ENCODE peak calls at places on chromosomes 13 and 19, in seven cellular contexts. M, A, P, F, U, T and G are unnamed samples.

GRCh38 chr13:97432232-97432916 is 1.6 kb upstream of the RAP2A start:
- DNase-seq in F (no peak), A (no peak), M (no peak), U (no peak), T (no peak), P (no peak), G (no peak)

GRCh38 chr13:46211521-46212351 is at the start of gene LRRC63:
- DNase-seq in F (peak; percentile 76), T (peak; percentile 89), P (peak; percentile 78), U (peak; percentile 87), A (peak; percentile 13), M (no peak), G (no peak)

GRCh38 chr19:54179921-54180452 is 7.0 kb upstream of the TMC4 start:
- DNase-seq in P (no peak), A (peak; percentile 88), T (no peak), F (no peak), U (peak; percentile 95), M (no peak), G (no peak)

GRCh38 chr13:74920945-74921725 is 560.8 kb downstream of the TBC1D4 start:
- DNase-seq in U (no peak), A (peak; percentile 34), M (no peak), P (no peak), F (no peak), T (no peak), G (no peak)

GRCh38 chr13:78160793-78161192 is 242.2 kb upstream of the EDNRB start:
- DNase-seq in P (no peak), M (peak; percentile 14), U (no peak), A (peak; percentile 70), F (no peak), T (no peak), G (no peak)

GRCh38 chr19:11264452-11265176 is 2.3 kb upstream of the DOCK6 start:
- DNase-seq in A (no peak), T (no peak), M (no peak), F (no peak), P (no peak), U (no peak), G (no peak)

GRCh38 chr19:7488736-7489353 is at the start of gene PEX11G:
- DNase-seq in T (peak; percentile 93), U (peak; percentile 98), F (peak; percentile 88), M (peak; percentile 64), P (peak; percentile 94), A (peak; percentile 90), G (no peak)

GRCh38 chr13:110211735-110212134 is 95.2 kb downstream of the COL4A1 start:
- DNase-seq in U (no peak), P (no peak), T (no peak), F (no peak), M (no peak), A (no peak), G (no peak)

GRCh38 chr19:30070198-30070969 is 128.3 kb downstream of the URI1 start:
- DNase-seq in M (no peak), T (no peak), U (peak; percentile 95), P (peak; percentile 62), A (no peak), F (no peak), G (no peak)

GRCh38 chr13:26557393-26558073 is at the start of gene WASF3:
- DNase-seq in T (peak; percentile 50), U (peak; percentile 99), F (peak; percentile 92), M (peak; percentile 90), P (peak; percentile 96), A (peak; percentile 95), G (no peak)

GRCh38 chr19:45528149-45528743 is 21.0 kb downstream of the VASP start:
- DNase-seq in T (no peak), F (no peak), A (no peak), P (no peak), M (no peak), U (peak; percentile 73), G (no peak)

GRCh38 chr13:49560270-49561063 is 24.9 kb downstream of the RCBTB1 start:
- DNase-seq in M (no peak), F (no peak), T (no peak), A (peak; percentile 85), U (peak; percentile 11), P (no peak), G (no peak)

GRCh38 chr19:10258080-10258710 is 6.2 kb downstream of the MRPL4 start:
- DNase-seq in M (no peak), T (no peak), F (no peak), A (no peak), U (no peak), P (no peak), G (no peak)

GRCh38 chr19:4183967-4184717 is 1.7 kb downstream of the ANKRD24 start:
- DNase-seq in A (no peak), T (no peak), U (peak; percentile 42), F (no peak), P (peak; percentile 64), M (no peak), G (no peak)

GRCh38 chr13:30551194-30551593 is 66.5 kb upstream of the USPL1 start:
- DNase-seq in M (no peak), T (no peak), P (no peak), A (peak; percentile 66), U (peak; percentile 52), F (no peak), G (no peak)

GRCh38 chr13:50241479-50241878 is 226.2 kb downstream of the KCNRG start:
- DNase-seq in P (no peak), T (no peak), M (no peak), F (no peak), A (peak; percentile 85), U (no peak), G (no peak)

GRCh38 chr13:21256351-21256761 is 79.9 kb downstream of the MRPL57 start:
- DNase-seq in P (no peak), T (no peak), F (no peak), A (no peak), M (no peak), U (no peak), G (no peak)

GRCh38 chr13:93794197-93794885 is 567.7 kb downstream of the GPC6 start:
- DNase-seq in M (no peak), P (no peak), F (no peak), T (peak; percentile 43), A (no peak), U (no peak), G (no peak)

GRCh38 chr13:27975579-27976361 is 6.7 kb upstream of the CDX2 start:
- DNase-seq in A (no peak), P (peak; percentile 54), T (no peak), M (no peak), U (peak; percentile 50), F (no peak), G (no peak)

GRCh38 chr19:46963093-46963734 is 56.4 kb upstream of the NPAS1 start:
- DNase-seq in M (peak; percentile 94), U (no peak), T (peak; percentile 44), F (peak; percentile 15), P (no peak), A (peak; percentile 87), G (no peak)

GRCh38 chr19:4817467-4818277 is 13.8 kb downstream of the TICAM1 start:
- DNase-seq in F (no peak), A (no peak), M (no peak), T (no peak), U (no peak), P (no peak), G (no peak)

GRCh38 chr19:16943942-16944625 is 55.3 kb downstream of the F2RL3 start:
- DNase-seq in T (no peak), F (no peak), P (no peak), M (no peak), A (no peak), U (no peak), G (no peak)

GRCh38 chr19:47227347-47228167 is 3.4 kb downstream of the BBC3 start:
- DNase-seq in U (peak; percentile 97), P (peak; percentile 96), T (peak; percentile 70), M (peak; percentile 84), F (peak; percentile 34), A (peak; percentile 96), G (no peak)

GRCh38 chr19:48608798-48609263 is 2.3 kb downstream of the SPACA4 start:
- DNase-seq in U (peak; percentile 68), M (no peak), F (no peak), A (peak; percentile 52), P (peak; percentile 64), T (peak; percentile 73), G (no peak)